ENCODE peak calls at places on chromosome 2, in nine cellular contexts. L is pons; Z is activated T-cell treated with anti-CD3 and anti-CD28 coated beads, Interleukin-2, amount 50 U/mL, for 4 hours; N is caudate nucleus; W is left ventricle myocardium inferior; O is C1 segment of cervical spinal cord; V is NCI-H2171; K is tibial artery; M is RCC 7860. G is an unnamed sample.

GRCh38 chr2:54279385-54279784 is 23.4 kb upstream of the TSPYL6 start:
- DNase-seq in L (no peak), Z (no peak), N (no peak), W (no peak), O (no peak), V (no peak), K (no peak), M (no peak), G (no peak)

GRCh38 chr2:6233932-6234331 is 541.7 kb downstream of the SOX11 start:
- DNase-seq in L (no peak), Z (no peak), N (no peak), W (no peak), O (no peak), V (peak; percentile 97), K (no peak), M (no peak), G (no peak)

GRCh38 chr2:85185431-85185940 is 52.3 kb downstream of the TCF7L1 start:
- DNase-seq in L (no peak), Z (no peak), N (no peak), W (no peak), O (no peak), V (no peak), K (no peak), M (no peak), G (no peak)

GRCh38 chr2:68134120-68134519 is 23.6 kb upstream of the PNO1 start:
- DNase-seq in L (no peak), Z (no peak), N (no peak), W (no peak), O (no peak), V (no peak), K (no peak), M (no peak), G (no peak)

GRCh38 chr2:86037141-86037794 is 68.4 kb downstream of the POLR1A start:
- DNase-seq in L (peak; percentile 21), Z (peak; percentile 53), N (no peak), W (peak; percentile 87), O (peak; percentile 27), V (no peak), K (peak; percentile 84), M (peak; percentile 47), G (peak; percentile 80)

GRCh38 chr2:212535963-212536362 is 2.6 kb downstream of the ERBB4 start:
- DNase-seq in L (peak; percentile 51), Z (no peak), N (no peak), W (no peak), O (no peak), V (no peak), K (no peak), M (no peak), G (no peak)

GRCh38 chr2:110958720-110959119 is 162.0 kb upstream of the BCL2L11 start:
- DNase-seq in L (no peak), Z (no peak), N (no peak), W (no peak), O (no peak), V (peak; percentile 48), K (no peak), M (no peak), G (no peak)

GRCh38 chr2:204853905-204854304 is 308.6 kb downstream of the PARD3B start:
- DNase-seq in L (no peak), Z (no peak), N (no peak), W (no peak), O (no peak), V (no peak), K (no peak), M (no peak), G (no peak)

GRCh38 chr2:237201461-237202287 is 116.0 kb downstream of the COPS8 start:
- DNase-seq in L (no peak), Z (no peak), N (no peak), W (no peak), O (no peak), V (no peak), K (peak; percentile 66), M (peak; percentile 96), G (peak; percentile 55)